ENCODE peak calls at places on chromosomes 2 and 18, in ten cellular contexts. L is GM23338, A is MM.1S, E is OCI-LY7, M is HCT116, U is GM23248, J is SK-N-SH, V is PC-9, P is Karpas-422, O is PC-3. G is an unnamed sample.
A peak's percentile ranks its signal among the peaks of the same experiment; 100 is the strongest.

GRCh38 chr2:98664323-98664722 is 55.9 kb downstream of the UNC50 start:
- DNase-seq in E (no peak), A (no peak), L (no peak), V (peak; percentile 89), O (peak; percentile 81), J (no peak), P (no peak), M (peak; percentile 13), U (peak; percentile 30), G (no peak)

GRCh38 chr2:383173-383572 is 95.3 kb upstream of the ALKAL2 start:
- DNase-seq in O (no peak), J (peak; percentile 79), P (no peak), L (peak; percentile 62), M (no peak), V (no peak), U (no peak), A (no peak), E (no peak), G (no peak)

GRCh38 chr2:191611614-191612013 is 66.3 kb upstream of the NABP1 start:
- DNase-seq in O (no peak), M (no peak), J (no peak), E (peak; percentile 29), V (no peak), P (no peak), L (no peak), A (peak; percentile 33), U (no peak), G (no peak)

GRCh38 chr2:108615480-108616090 is 81.3 kb downstream of the LIMS1 start:
- DNase-seq in U (no peak), E (peak; percentile 48), L (no peak), J (no peak), O (peak; percentile 46), V (no peak), A (peak; percentile 41), M (no peak), P (no peak), G (no peak)

GRCh38 chr2:113962692-113963480 is 73.0 kb downstream of the ACTR3 start:
- DNase-seq in E (no peak), M (no peak), J (no peak), P (no peak), U (peak; percentile 72), V (peak; percentile 74), A (no peak), L (no peak), O (peak; percentile 44), G (no peak)

GRCh38 chr18:38886235-38886634 is 1320.6 kb upstream of the CELF4 start:
- DNase-seq in O (no peak), V (no peak), U (no peak), E (no peak), A (no peak), J (no peak), M (no peak), P (no peak), L (no peak), G (no peak)

GRCh38 chr18:67104700-67105284 is 411.7 kb downstream of the DSEL start:
- DNase-seq in J (peak; percentile 24), A (peak; percentile 54), O (peak; percentile 80), U (peak; percentile 84), P (peak; percentile 87), L (peak; percentile 88), V (peak; percentile 45), M (no peak), E (peak; percentile 1), G (peak; percentile 90)

GRCh38 chr2:125167152-125167551 is 1142.1 kb downstream of the CNTNAP5 start:
- DNase-seq in U (peak; percentile 5), A (no peak), V (no peak), J (no peak), M (no peak), L (no peak), P (no peak), E (no peak), O (no peak), G (no peak)

GRCh38 chr18:80046011-80046410 is 11.8 kb downstream of the RBFA start:
- DNase-seq in J (no peak), V (no peak), O (no peak), A (no peak), E (no peak), L (no peak), U (no peak), P (no peak), M (no peak), G (no peak)

GRCh38 chr2:239369631-239370161 is 31.1 kb downstream of the HDAC4 start:
- DNase-seq in A (no peak), V (no peak), O (no peak), L (no peak), E (peak; percentile 73), U (no peak), J (no peak), P (peak; percentile 61), M (no peak), G (no peak)

GRCh38 chr2:226638576-226638975 is 161.0 kb downstream of the IRS1 start:
- DNase-seq in J (no peak), A (no peak), U (no peak), E (no peak), M (no peak), V (no peak), L (no peak), P (no peak), O (no peak), G (no peak)

GRCh38 chr18:58005036-58005435 is 39.0 kb upstream of the NEDD4L start:
- DNase-seq in A (no peak), M (no peak), J (no peak), O (peak; percentile 48), P (no peak), U (peak; percentile 68), L (no peak), E (no peak), V (peak; percentile 63), G (no peak)

GRCh38 chr18:46378864-46379207 is 274.7 kb downstream of the HAUS1 start:
- DNase-seq in U (no peak), A (no peak), L (no peak), M (no peak), P (no peak), J (peak; percentile 76), O (no peak), V (no peak), E (no peak), G (no peak)

GRCh38 chr2:155842103-155842502 is 490.4 kb downstream of the NR4A2 start:
- DNase-seq in M (no peak), L (peak; percentile 25), A (no peak), J (no peak), U (peak; percentile 4), V (no peak), O (no peak), P (no peak), E (no peak), G (no peak)

GRCh38 chr18:9823805-9824473 is 61.8 kb upstream of the TXNDC2 start:
- DNase-seq in L (no peak), A (no peak), P (no peak), M (no peak), O (no peak), J (no peak), V (no peak), E (no peak), U (peak; percentile 78), G (no peak)
- H3K9me2 ChIP-seq in L (peaks cover 11% of the 10 kb centered on the region), A (no peaks in the 10 kb centered on the region), P (no peaks in the 10 kb centered on the region), M (no peaks in the 10 kb centered on the region), O (no peaks in the 10 kb centered on the region), J (no peaks in the 10 kb centered on the region), V (no peaks in the 10 kb centered on the region), E (no peaks in the 10 kb centered on the region), U (no peaks in the 10 kb centered on the region), G (no peaks in the 10 kb centered on the region)

GRCh38 chr2:130726614-130727180 is 2.2 kb upstream of the GPR148 start:
- DNase-seq in P (no peak), U (no peak), A (no peak), O (no peak), M (no peak), V (no peak), L (peak; percentile 48), J (no peak), E (no peak), G (no peak)
- H3K9me2 ChIP-seq in P (no peaks in the 10 kb centered on the region), U (peaks cover 3% of the 10 kb centered on the region), A (no peaks in the 10 kb centered on the region), O (no peaks in the 10 kb centered on the region), M (no peaks in the 10 kb centered on the region), V (no peaks in the 10 kb centered on the region), L (peaks cover 5% of the 10 kb centered on the region), J (no peaks in the 10 kb centered on the region), E (no peaks in the 10 kb centered on the region), G (no peaks in the 10 kb centered on the region)

DNA sequence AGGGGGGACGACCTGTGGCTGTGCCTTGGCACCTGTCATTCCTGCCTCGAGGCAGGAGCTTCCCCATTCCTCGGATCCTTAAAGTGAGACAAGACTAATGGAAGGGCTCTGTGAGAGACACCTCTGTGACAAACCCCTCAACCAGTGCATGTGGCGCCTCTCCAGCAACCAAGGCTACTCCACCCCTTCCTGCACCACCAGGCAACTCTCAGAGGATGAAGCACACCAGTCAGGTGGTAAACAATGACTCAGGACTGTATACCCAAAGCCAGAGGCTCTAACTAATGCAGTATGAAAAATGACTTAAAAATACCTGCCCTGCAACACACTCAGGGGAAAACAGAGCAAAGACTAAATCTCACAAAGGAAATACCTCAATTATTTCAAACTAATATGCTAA is 136.9 kb downstream of the UXS1 start:
- DNase-seq in E (no peak), P (no peak), A (peak; percentile 49), M (no peak), L (no peak), O (peak; percentile 73), J (no peak), V (peak; percentile 50), U (peak; percentile 12), G (peak; percentile 28)
- H3K9me2 ChIP-seq in E (no peaks in the 10 kb centered on the region), P (no peaks in the 10 kb centered on the region), A (no peaks in the 10 kb centered on the region), M (no peaks in the 10 kb centered on the region), L (no peaks in the 10 kb centered on the region), O (no peaks in the 10 kb centered on the region), J (no peaks in the 10 kb centered on the region), V (no peaks in the 10 kb centered on the region), U (no peaks in the 10 kb centered on the region), G (no peaks in the 10 kb centered on the region)

GRCh38 chr2:1907849-1908533 is 163.7 kb upstream of the PXDN start:
- DNase-seq in O (no peak), V (no peak), L (no peak), U (no peak), P (no peak), A (no peak), J (peak; percentile 54), E (no peak), M (no peak), G (no peak)
- H3K9me2 ChIP-seq in O (no peaks in the 10 kb centered on the region), V (no peaks in the 10 kb centered on the region), L (no peaks in the 10 kb centered on the region), U (no peaks in the 10 kb centered on the region), P (no peaks in the 10 kb centered on the region), A (no peaks in the 10 kb centered on the region), J (no peaks in the 10 kb centered on the region), E (no peaks in the 10 kb centered on the region), M (no peaks in the 10 kb centered on the region), G (no peaks in the 10 kb centered on the region)

GRCh38 chr2:49928541-49928940 is 774.2 kb upstream of the FSHR start:
- DNase-seq in V (peak; percentile 21), E (no peak), U (no peak), A (no peak), J (no peak), O (no peak), L (no peak), M (no peak), P (no peak), G (no peak)
- H3K9me2 ChIP-seq in V (no peaks in the 10 kb centered on the region), E (no peaks in the 10 kb centered on the region), U (no peaks in the 10 kb centered on the region), A (no peaks in the 10 kb centered on the region), J (no peaks in the 10 kb centered on the region), O (no peaks in the 10 kb centered on the region), L (peaks cover 3% of the 10 kb centered on the region), M (no peaks in the 10 kb centered on the region), P (no peaks in the 10 kb centered on the region), G (no peaks in the 10 kb centered on the region)

GRCh38 chr2:235328991-235329390 is 164.9 kb upstream of the AGAP1 start:
- DNase-seq in L (no peak), V (no peak), E (no peak), A (no peak), M (no peak), U (no peak), O (no peak), J (no peak), P (no peak), G (no peak)
- H3K9me2 ChIP-seq in L (no peaks in the 10 kb centered on the region), V (no peaks in the 10 kb centered on the region), E (no peaks in the 10 kb centered on the region), A (no peaks in the 10 kb centered on the region), M (no peaks in the 10 kb centered on the region), U (no peaks in the 10 kb centered on the region), O (no peaks in the 10 kb centered on the region), J (no peaks in the 10 kb centered on the region), P (no peaks in the 10 kb centered on the region), G (no peaks in the 10 kb centered on the region)

G was measured in hepatocyte.